ENCODE peak calls at places on chromosome 5, in nine cellular contexts. D, O, H, N, V, S, E, Z and I are unnamed samples.

GRCh38 chr5:6188344-6188743 is 190.0 kb downstream of the MED10 start:
- DNase-seq in D (no peak), O (no peak), H (no peak), N (no peak), V (no peak), S (no peak), E (no peak), Z (no peak), I (no peak)

GRCh38 chr5:80215523-80215922 is 40.3 kb downstream of the SERINC5 start:
- DNase-seq in D (no peak), O (no peak), H (no peak), N (no peak), V (no peak), S (no peak), E (no peak), Z (no peak), I (no peak)

GRCh38 chr5:178527458-178528307 is 62.5 kb downstream of the COL23A1 start:
- DNase-seq in D (no peak), O (no peak), H (no peak), N (no peak), V (no peak), S (no peak), E (no peak), Z (no peak), I (no peak)

GRCh38 chr5:161314033-161314432 is 232.5 kb downstream of the GABRB2 start:
- DNase-seq in D (no peak), O (no peak), H (no peak), N (no peak), V (no peak), S (no peak), E (no peak), Z (no peak), I (peak)

GRCh38 chr5:65086234-65086886 is 317.6 kb downstream of the CWC27 start:
- DNase-seq in D (no peak), O (no peak), H (no peak), N (no peak), V (no peak), S (no peak), E (no peak), Z (no peak), I (no peak)

GRCh38 chr5:106163233-106163632 is 1507.5 kb downstream of the EFNA5 start:
- DNase-seq in D (no peak), O (no peak), H (no peak), N (no peak), V (no peak), S (no peak), E (no peak), Z (no peak), I (no peak)

GRCh38 chr5:116421080-116421629 is 153.5 kb downstream of the SEMA6A start:
- DNase-seq in D (no peak), O (no peak), H (no peak), N (no peak), V (no peak), S (no peak), E (no peak), Z (no peak), I (no peak)

GRCh38 chr5:79956173-79956670 is 34.8 kb downstream of the MTX3 start:
- DNase-seq in D (no peak), O (no peak), H (no peak), N (no peak), V (no peak), S (no peak), E (no peak), Z (peak), I (peak)

GRCh38 chr5:6417657-6418056 is 31.0 kb upstream of the UBE2QL1 start:
- DNase-seq in D (no peak), O (no peak), H (no peak), N (no peak), V (no peak), S (no peak), E (no peak), Z (no peak), I (no peak)

GRCh38 chr5:100161868-100162267 is 373.3 kb upstream of the FAM174A start:
- DNase-seq in D (no peak), O (no peak), H (peak), N (no peak), V (no peak), S (no peak), E (no peak), Z (no peak), I (no peak)

GRCh38 chr5:84091400-84091799 is 293.3 kb downstream of the EDIL3 start:
- DNase-seq in D (no peak), O (no peak), H (no peak), N (no peak), V (peak), S (no peak), E (no peak), Z (no peak), I (no peak)

GRCh38 chr5:159018855-159019254 is 80.9 kb downstream of the EBF1 start:
- DNase-seq in D (no peak), O (no peak), H (no peak), N (no peak), V (no peak), S (no peak), E (no peak), Z (no peak), I (no peak)

GRCh38 chr5:59152701-59153245 is 569.9 kb downstream of the RAB3C start:
- DNase-seq in D (no peak), O (no peak), H (no peak), N (no peak), V (no peak), S (no peak), E (no peak), Z (no peak), I (no peak)

GRCh38 chr5:39440964-39441363 is 16.2 kb upstream of the DAB2 start:
- DNase-seq in D (no peak), O (no peak), H (no peak), N (no peak), V (no peak), S (no peak), E (no peak), Z (no peak), I (no peak)

GRCh38 chr5:32251864-32252458 is 60.8 kb downstream of the MTMR12 start:
- DNase-seq in D (no peak), O (no peak), H (no peak), N (no peak), V (no peak), S (no peak), E (no peak), Z (no peak), I (no peak)

GRCh38 chr5:83899351-83899970 is 178.8 kb upstream of the HAPLN1 start:
- DNase-seq in D (no peak), O (no peak), H (no peak), N (no peak), V (no peak), S (no peak), E (no peak), Z (no peak), I (no peak)

GRCh38 chr5:81980598-81981260 is 8.9 kb downstream of the ATG10 start:
- DNase-seq in D (no peak), O (no peak), H (peak), N (no peak), V (no peak), S (no peak), E (no peak), Z (no peak), I (no peak)

GRCh38 chr5:68433921-68434879 is 218.6 kb downstream of the PIK3R1 start:
- DNase-seq in D (peak), O (peak), H (no peak), N (peak), V (peak), S (peak), E (peak), Z (peak), I (peak)

GRCh38 chr5:77366717-77367500 is 125.2 kb downstream of the WDR41 start:
- DNase-seq in D (peak), O (no peak), H (peak), N (no peak), V (no peak), S (no peak), E (no peak), Z (no peak), I (no peak)

GRCh38 chr5:64973226-64973625 is 204.5 kb downstream of the CWC27 start:
- DNase-seq in D (no peak), O (no peak), H (no peak), N (no peak), V (no peak), S (no peak), E (no peak), Z (no peak), I (no peak)

GRCh38 chr5:6783787-6784186 is 70.6 kb downstream of the TENT4A start:
- DNase-seq in D (no peak), O (no peak), H (no peak), N (no peak), V (no peak), S (no peak), E (no peak), Z (no peak), I (no peak)

GRCh38 chr5:41961736-41962135 is 36.7 kb downstream of the FBXO4 start:
- DNase-seq in D (no peak), O (no peak), H (no peak), N (no peak), V (no peak), S (no peak), E (no peak), Z (no peak), I (no peak)

GRCh38 chr5:61618577-61618976 is 286.5 kb downstream of the ZSWIM6 start:
- DNase-seq in D (no peak), O (no peak), H (no peak), N (no peak), V (no peak), S (no peak), E (no peak), Z (no peak), I (no peak)

GRCh38 chr5:337565-338130 is 16.1 kb downstream of the AHRR start:
- DNase-seq in D (no peak), O (no peak), H (peak), N (no peak), V (peak), S (no peak), E (no peak), Z (no peak), I (no peak)

GRCh38 chr5:1010641-1011046 is 2.0 kb downstream of the NKD2 start:
- DNase-seq in D (no peak), O (no peak), H (peak), N (no peak), V (no peak), S (no peak), E (no peak), Z (no peak), I (no peak)

GRCh38 chr5:80076131-80077101 is 41.3 kb downstream of the THBS4 start:
- DNase-seq in D (peak), O (no peak), H (no peak), N (no peak), V (no peak), S (no peak), E (no peak), Z (no peak), I (no peak)

GRCh38 chr5:73858054-73858453 is 232.1 kb downstream of the ARHGEF28 start:
- DNase-seq in D (no peak), O (no peak), H (no peak), N (no peak), V (no peak), S (no peak), E (no peak), Z (no peak), I (no peak)

GRCh38 chr5:161311965-161312364 is 234.6 kb downstream of the GABRB2 start:
- DNase-seq in D (no peak), O (no peak), H (no peak), N (no peak), V (no peak), S (no peak), E (no peak), Z (no peak), I (no peak)

GRCh38 chr5:73392775-73393174 is 55.8 kb downstream of the FOXD1 start:
- DNase-seq in D (no peak), O (no peak), H (no peak), N (no peak), V (no peak), S (peak), E (no peak), Z (no peak), I (no peak)

GRCh38 chr5:45037927-45038326 is 229.2 kb downstream of the MRPS30 start:
- DNase-seq in D (no peak), O (no peak), H (no peak), N (no peak), V (no peak), S (no peak), E (no peak), Z (no peak), I (no peak)

GRCh38 chr5:34957857-34958690 is 28.7 kb downstream of the DNAJC21 start:
- DNase-seq in D (peak), O (no peak), H (peak), N (no peak), V (peak), S (no peak), E (no peak), Z (no peak), I (peak)

GRCh38 chr5:43396762-43397304 is 15.4 kb downstream of the CCL28 start:
- DNase-seq in D (peak), O (no peak), H (peak), N (no peak), V (peak), S (peak), E (peak), Z (no peak), I (no peak)

GRCh38 chr5:43401827-43402226 is 10.4 kb downstream of the CCL28 start:
- DNase-seq in D (no peak), O (no peak), H (peak), N (no peak), V (peak), S (no peak), E (no peak), Z (no peak), I (no peak)

GRCh38 chr5:43400082-43400481 is 12.1 kb downstream of the CCL28 start:
- DNase-seq in D (no peak), O (no peak), H (no peak), N (no peak), V (no peak), S (no peak), E (no peak), Z (no peak), I (no peak)
- TF ChIP-seq CTCF in D (peak), O (peak), H (peak), N (no peak), V (peak), S (no peak), E (no peak), Z (no peak), I (peak)

GRCh38 chr5:172791291-172791690 is 20.3 kb upstream of the DUSP1 start:
- DNase-seq in D (no peak), O (no peak), H (no peak), N (no peak), V (no peak), S (no peak), E (no peak), Z (no peak), I (no peak)

GRCh38 chr5:172788771-172789686 is 18.0 kb upstream of the DUSP1 start:
- DNase-seq in D (no peak), O (no peak), H (no peak), N (no peak), V (peak), S (peak), E (no peak), Z (no peak), I (no peak)

GRCh38 chr5:172791726-172792445 is 20.9 kb upstream of the DUSP1 start:
- DNase-seq in D (no peak), O (no peak), H (no peak), N (no peak), V (no peak), S (no peak), E (no peak), Z (no peak), I (no peak)

GRCh38 chr5:172790496-172790889 is 19.5 kb upstream of the DUSP1 start:
- DNase-seq in D (no peak), O (no peak), H (no peak), N (no peak), V (no peak), S (no peak), E (no peak), Z (no peak), I (no peak)

GRCh38 chr5:172789687-172790495 is 18.9 kb upstream of the DUSP1 start:
- DNase-seq in D (no peak), O (no peak), H (no peak), N (no peak), V (no peak), S (no peak), E (no peak), Z (no peak), I (no peak)
- H3K4me3 ChIP-seq in D (no peak), O (no peak), H (no peak), N (no peak), V (no peak), S (no peak), E (no peak), Z (no peak), I (no peak)

DNA sequence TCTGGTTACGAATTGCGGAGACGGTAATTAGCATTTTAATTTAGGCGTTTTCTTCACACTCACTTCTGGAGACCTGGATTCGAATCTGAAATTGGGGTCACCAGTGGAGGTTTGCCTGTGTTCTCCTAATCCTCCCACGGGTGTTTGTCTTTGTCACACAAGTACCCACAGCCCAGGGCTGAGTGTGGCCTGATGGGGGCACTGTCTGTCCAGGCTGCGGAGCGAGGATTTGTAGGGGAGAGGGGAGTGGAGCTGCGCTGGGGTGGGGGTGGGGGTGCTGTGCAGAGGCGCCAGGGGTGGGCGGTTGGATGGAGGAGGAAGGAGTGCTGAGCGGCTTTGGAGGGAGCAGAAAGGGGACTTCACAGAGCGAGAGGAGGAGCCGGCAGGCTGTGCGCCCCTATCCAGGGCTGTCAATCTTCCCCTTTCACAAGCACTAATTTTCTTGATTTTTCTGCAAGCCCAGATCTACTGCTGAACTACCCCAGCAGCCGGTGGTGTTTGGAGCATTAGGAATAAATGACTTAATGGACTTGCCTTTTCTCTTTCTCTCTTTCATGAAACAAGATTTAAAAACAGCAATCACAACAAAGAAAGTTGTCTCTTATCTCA is 53.1 kb downstream of the TSPAN17 start:
- DNase-seq in D (peak), O (no peak), H (peak), N (no peak), V (peak), S (no peak), E (no peak), Z (no peak), I (no peak)
- TF ChIP-seq CTCF in D (peak), O (peak), H (peak), N (no peak), V (peak), S (no peak), E (no peak), Z (peak), I (peak)

GRCh38 chr5:125408582-125409069 is 662.2 kb upstream of the ZNF608 start:
- DNase-seq in D (peak), O (peak), H (no peak), N (no peak), V (peak), S (peak), E (no peak), Z (peak), I (peak)

GRCh38 chr5:125410501-125411162 is 664.2 kb upstream of the ZNF608 start:
- DNase-seq in D (peak), O (no peak), H (no peak), N (no peak), V (no peak), S (no peak), E (no peak), Z (peak), I (no peak)

GRCh38 chr5:125411163-125412050 is 665.0 kb upstream of the ZNF608 start:
- DNase-seq in D (peak), O (no peak), H (peak), N (no peak), V (no peak), S (peak), E (no peak), Z (peak), I (no peak)

GRCh38 chr5:125409101-125409495 is 662.7 kb upstream of the ZNF608 start:
- DNase-seq in D (no peak), O (no peak), H (no peak), N (no peak), V (peak), S (peak), E (no peak), Z (no peak), I (peak)

DNA sequence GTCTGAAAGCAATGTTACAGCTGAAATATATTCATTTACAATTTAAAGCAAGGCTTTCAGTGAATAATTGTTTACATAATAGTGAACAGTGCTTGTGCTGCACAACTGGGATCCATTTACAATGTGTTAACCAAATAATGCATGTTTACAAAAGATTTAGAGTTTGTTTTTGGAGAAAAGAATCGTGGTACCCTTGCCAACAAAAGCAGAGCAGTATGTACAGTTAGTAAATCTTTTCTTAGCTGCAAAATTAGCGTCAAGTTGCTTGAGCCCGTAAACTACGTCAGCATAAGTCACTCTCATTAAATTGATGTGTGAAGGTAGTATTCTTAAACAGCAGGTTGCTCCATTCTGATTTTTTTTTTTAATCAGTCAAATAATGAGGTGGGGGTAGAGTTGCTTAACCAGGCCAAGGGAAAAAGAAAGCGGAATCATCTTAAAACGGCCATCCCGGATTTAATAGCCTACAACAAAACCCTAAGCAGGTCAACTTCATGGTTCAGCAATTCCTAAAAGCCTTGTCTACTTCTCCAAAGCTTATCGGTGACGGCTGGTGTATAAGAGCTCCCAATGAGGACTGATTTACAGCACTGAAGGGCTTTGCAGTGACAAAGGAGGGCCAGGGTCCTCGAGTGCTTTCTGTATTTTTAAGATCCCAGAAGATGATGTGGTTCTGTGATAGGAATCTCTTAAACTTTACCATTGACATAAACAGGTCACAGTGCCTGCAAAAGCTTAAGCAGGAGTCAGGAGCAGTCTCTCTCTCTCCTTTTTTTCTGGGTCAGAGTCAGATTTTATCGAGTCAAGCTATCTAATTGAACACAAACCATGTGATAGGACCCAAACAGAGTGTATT is 663.3 kb upstream of the ZNF608 start:
- DNase-seq in D (peak), O (no peak), H (no peak), N (no peak), V (no peak), S (no peak), E (no peak), Z (peak), I (peak)
- H3K4me3 ChIP-seq in D (peak), O (no peak), H (no peak), N (no peak), V (no peak), S (no peak), E (no peak), Z (peak), I (peak)

GRCh38 chr5:131634996-131635754 is at the start of gene RAPGEF6:
- DNase-seq in D (peak), O (peak), H (peak), N (peak), V (peak), S (peak), E (peak), Z (peak), I (peak)
- TF ChIP-seq CTCF in D (no peak), O (no peak), H (no peak), N (no peak), V (no peak), S (no peak), E (no peak), Z (no peak), I (no peak)

GRCh38 chr5:52909192-52909591 is 80.0 kb upstream of the ITGA2 start:
- DNase-seq in D (peak), O (no peak), H (no peak), N (no peak), V (no peak), S (no peak), E (no peak), Z (no peak), I (no peak)

DNA sequence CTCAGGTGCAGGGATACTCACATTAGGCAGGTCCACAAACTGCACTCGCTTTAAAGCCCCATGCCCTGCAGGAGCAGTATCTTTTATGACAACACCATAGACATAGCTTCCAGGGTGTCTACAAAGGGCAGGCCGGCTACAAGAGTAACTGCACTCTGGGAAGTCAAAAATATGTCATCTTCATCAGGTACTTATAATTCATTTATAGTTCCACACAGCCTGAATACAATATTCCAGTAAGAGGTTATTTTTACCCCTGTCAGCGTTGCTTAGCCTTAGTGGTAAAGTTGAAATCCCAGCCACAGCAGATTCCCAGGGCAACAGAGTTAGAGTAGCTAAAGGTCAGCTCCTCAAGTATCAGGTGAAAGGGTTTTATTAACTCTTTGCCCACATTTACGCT is 82.3 kb upstream of the ITGA2 start:
- DNase-seq in D (no peak), O (no peak), H (no peak), N (no peak), V (no peak), S (no peak), E (no peak), Z (no peak), I (no peak)
- H3K4me3 ChIP-seq in D (no peak), O (no peak), H (no peak), N (no peak), V (no peak), S (no peak), E (no peak), Z (no peak), I (no peak)